ENCODE peak calls at places on chromosome 21, in seven cellular contexts. V is mesendoderm; I is tibial artery; M is lung; K is neural progenitor cell; X is Peyer's patch; P is CD8-positive, alpha-beta T cell. Q is an unnamed sample.

GRCh38 chr21:29555601-29556000 is 256.9 kb downstream of the BACH1 start:
- DNase-seq in K (no peak), V (no peak), X (no peak), M (no peak), P (no peak), I (no peak), Q (no peak)

GRCh38 chr21:29477941-29478340 is 179.2 kb downstream of the BACH1 start:
- DNase-seq in X (no peak), V (no peak), K (no peak), I (no peak), P (no peak), M (no peak), Q (no peak)

GRCh38 chr21:16418211-16418610 is 688.4 kb downstream of the USP25 start:
- DNase-seq in M (no peak), K (no peak), I (no peak), P (no peak), V (no peak), X (no peak), Q (no peak)

GRCh38 chr21:36852864-36853263 is 113.6 kb downstream of the HLCS start:
- DNase-seq in I (no peak), K (no peak), V (no peak), X (no peak), P (no peak), M (no peak), Q (no peak)

GRCh38 chr21:37575536-37576083 is 209.0 kb downstream of the DYRK1A start:
- DNase-seq in P (no peak), K (no peak), M (no peak), V (no peak), X (no peak), I (no peak), Q (peak; percentile 19)

GRCh38 chr21:14273736-14274538 is 58.0 kb downstream of the RBM11 start:
- DNase-seq in I (peak; percentile 64), X (peak; percentile 95), M (peak; percentile 85), V (peak; percentile 32), P (no peak), K (peak; percentile 17), Q (no peak)

GRCh38 chr21:27292229-27292628 is 325.3 kb upstream of the ADAMTS5 start:
- DNase-seq in P (no peak), M (no peak), V (no peak), I (no peak), X (no peak), K (no peak), Q (no peak)

GRCh38 chr21:26513212-26513611 is 59.9 kb downstream of the CYYR1 start:
- DNase-seq in P (no peak), K (no peak), M (no peak), V (no peak), I (no peak), X (no peak), Q (no peak)

GRCh38 chr21:16522512-16522911 is 792.7 kb downstream of the USP25 start:
- DNase-seq in V (no peak), I (no peak), P (no peak), M (no peak), K (no peak), X (no peak), Q (no peak)

GRCh38 chr21:37219766-37220432 is 47.2 kb downstream of the VPS26C start:
- DNase-seq in X (no peak), V (no peak), I (no peak), M (no peak), K (no peak), P (no peak), Q (no peak)

GRCh38 chr21:37565530-37566223 is 199.1 kb downstream of the DYRK1A start:
- DNase-seq in P (no peak), I (no peak), K (no peak), X (no peak), V (no peak), M (no peak), Q (no peak)

GRCh38 chr21:38993561-38993960 is 187.8 kb downstream of the ETS2 start:
- DNase-seq in K (no peak), P (no peak), I (peak; percentile 82), M (peak; percentile 78), V (no peak), X (no peak), Q (peak; percentile 80)

GRCh38 chr21:21230672-21231071 is 232.5 kb downstream of the NCAM2 start:
- DNase-seq in M (no peak), K (peak; percentile 16), X (no peak), P (no peak), V (peak; percentile 16), I (no peak), Q (no peak)

GRCh38 chr21:30044447-30045064 is 104.8 kb upstream of the GRIK1 start:
- DNase-seq in I (no peak), P (no peak), M (no peak), X (no peak), K (peak; percentile 31), V (peak; percentile 18), Q (no peak)

GRCh38 chr21:38438476-38438893 is 59.8 kb downstream of the ERG start:
- DNase-seq in X (no peak), K (no peak), M (peak; percentile 50), I (peak; percentile 79), V (peak; percentile 37), P (no peak), Q (no peak)

GRCh38 chr21:36705679-36706481 is 7.0 kb downstream of the SIM2 start:
- DNase-seq in K (peak; percentile 72), P (no peak), X (no peak), I (no peak), V (peak; percentile 66), M (no peak), Q (no peak)

GRCh38 chr21:25331286-25331685 is 276.0 kb downstream of the MRPL39 start:
- DNase-seq in V (no peak), K (no peak), I (no peak), P (no peak), M (no peak), X (no peak), Q (no peak)

GRCh38 chr21:44865561-44866280 is 7.8 kb downstream of the PTTG1IP start:
- DNase-seq in V (no peak), P (no peak), M (no peak), X (peak; percentile 63), K (no peak), I (no peak), Q (peak; percentile 59)

GRCh38 chr21:20646431-20646830 is 351.8 kb upstream of the NCAM2 start:
- DNase-seq in M (no peak), I (no peak), P (no peak), V (no peak), K (no peak), X (no peak), Q (no peak)

GRCh38 chr21:31273278-31273677 is 70.8 kb downstream of the TIAM1 start:
- DNase-seq in V (no peak), M (no peak), I (no peak), K (no peak), P (no peak), X (no peak), Q (no peak)

GRCh38 chr21:26836546-26836945 is 8.7 kb downstream of the ADAMTS1 start:
- DNase-seq in M (no peak), K (no peak), X (no peak), P (no peak), V (no peak), I (no peak), Q (no peak)

GRCh38 chr21:38266732-38267131 is 9.9 kb downstream of the KCNJ15 start:
- DNase-seq in I (no peak), P (no peak), X (no peak), K (no peak), V (no peak), M (no peak), Q (no peak)

GRCh38 chr21:36694041-36694515 is 4.8 kb upstream of the SIM2 start:
- DNase-seq in X (no peak), K (peak; percentile 56), I (no peak), V (peak; percentile 27), P (no peak), M (no peak), Q (no peak)

GRCh38 chr21:44951186-44951915 is 11.5 kb downstream of the SLX9 start:
- DNase-seq in I (no peak), P (no peak), M (no peak), V (no peak), K (no peak), X (no peak), Q (no peak)

GRCh38 chr21:43302356-43302700 is 124.6 kb downstream of the SIK1 start:
- DNase-seq in I (no peak), P (no peak), K (no peak), X (no peak), V (no peak), M (no peak), Q (no peak)

GRCh38 chr21:43298546-43299440 is 128.1 kb downstream of the SIK1 start:
- DNase-seq in P (no peak), M (no peak), X (no peak), I (no peak), V (no peak), K (no peak), Q (no peak)

GRCh38 chr21:43301424-43302355 is 125.2 kb downstream of the SIK1 start:
- DNase-seq in X (no peak), P (no peak), M (no peak), V (no peak), I (no peak), K (no peak), Q (no peak)

GRCh38 chr21:43299441-43300277 is 127.3 kb downstream of the SIK1 start:
- DNase-seq in I (no peak), X (no peak), M (no peak), V (no peak), P (no peak), K (no peak), Q (no peak)

GRCh38 chr21:43300496-43301423 is 126.2 kb downstream of the SIK1 start:
- DNase-seq in K (no peak), X (no peak), P (no peak), V (no peak), I (peak; percentile 90), M (no peak), Q (no peak)
- H3K4me1 ChIP-seq in K (no peaks in the 10 kb centered on the region), X (no peaks in the 10 kb centered on the region), P (no peaks in the 10 kb centered on the region), V (no peaks in the 10 kb centered on the region), I (no peaks in the 10 kb centered on the region), M (peaks cover 2% of the 10 kb centered on the region), Q (no peaks in the 10 kb centered on the region)

GRCh38 chr21:32482565-32483292 is 70.2 kb downstream of the EVA1C start:
- DNase-seq in X (no peak), K (no peak), I (no peak), M (no peak), V (no peak), P (no peak), Q (no peak)
- H3K4me3 ChIP-seq in X (no peak overlapping the region), K (no peak overlapping the region), I (no peak overlapping the region), M (no peak overlapping the region), V (no peak overlapping the region), P (no peak overlapping the region), Q (no peak overlapping the region)

GRCh38 chr21:35204125-35204524 is 155.0 kb upstream of the RUNX1 start:
- DNase-seq in I (no peak), V (no peak), M (no peak), X (no peak), K (no peak), P (no peak), Q (no peak)
- H3K27ac ChIP-seq in I (peak overlapping the region; percentile 60), V (no peak overlapping the region), M (peak overlapping the region; percentile 79), X (peak overlapping the region; percentile 57), K (no peak overlapping the region), P (no peak overlapping the region), Q (no peak overlapping the region)

DNA sequence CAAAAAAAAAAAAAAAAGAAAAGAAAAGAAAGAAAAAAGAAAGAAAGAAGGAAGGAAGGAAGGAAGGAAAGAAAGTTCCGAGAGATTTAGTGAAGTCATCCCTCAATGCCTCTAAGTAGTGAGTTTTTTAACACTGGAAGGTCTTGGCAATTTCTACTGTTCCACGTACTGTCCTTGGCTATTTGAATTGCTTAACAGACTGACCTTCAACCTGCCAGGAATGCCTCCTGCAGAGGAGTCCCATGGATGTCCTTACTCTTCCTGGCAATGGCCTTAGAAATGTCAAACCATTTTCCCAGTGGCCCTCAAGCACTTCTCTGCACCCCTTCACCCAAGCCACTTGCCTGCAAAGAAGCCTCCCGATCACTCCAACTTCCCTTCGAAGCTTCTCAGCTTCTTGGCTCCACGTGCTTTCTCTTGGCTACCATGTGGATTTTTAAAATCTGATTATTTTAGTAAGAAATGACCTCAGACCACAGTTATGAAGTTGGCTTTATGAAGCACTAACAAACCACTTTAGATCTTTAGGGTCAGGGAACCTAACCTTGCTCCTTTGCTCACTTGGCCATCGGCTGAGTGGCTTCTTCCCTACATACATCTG is 43.7 kb upstream of the ABCG1 start:
- DNase-seq in M (no peak), I (no peak), P (no peak), V (no peak), X (no peak), K (no peak), Q (no peak)
- H3K4me1 ChIP-seq in M (peaks cover 2% of the 10 kb centered on the region), I (no peaks in the 10 kb centered on the region), P (no peaks in the 10 kb centered on the region), V (no peaks in the 10 kb centered on the region), X (no peaks in the 10 kb centered on the region), K (peaks cover 7% of the 10 kb centered on the region), Q (peaks cover 14% of the 10 kb centered on the region)

Q was measured in sigmoid colon.